ENCODE peak calls at places on chromosomes 2 and 18, in six cellular contexts. M is NAMALWA; B is Right ventricle myocardium inferior; L is fibroblast of mammary gland; G is activated naive CD8-positive, alpha-beta T cell treated with anti-CD3 and anti-CD28 coated beads, Interleukin-2, amount 10 ng/mL, durations not matched to agents 7 days and 5 days; N is activated naive CD4-positive, alpha-beta T cell treated with anti-CD3 and anti-CD28 coated beads, Interleukin-2, amount 50 U/mL, for 16 hours. O is an unnamed sample.

GRCh38 chr2:99861376-99861760 is 281.0 kb downstream of the AFF3 start:
- DNase-seq in M (peak; percentile 61), B (no peak), L (no peak), G (no peak), N (no peak), O (no peak)

GRCh38 chr2:189466656-189467055 is 25.4 kb downstream of the WDR75 start:
- DNase-seq in M (peak; percentile 59), B (no peak), L (peak; percentile 46), G (no peak), N (no peak), O (no peak)

GRCh38 chr18:43625582-43625981 is 348.3 kb upstream of the SYT4 start:
- DNase-seq in M (no peak), B (no peak), L (no peak), G (no peak), N (no peak), O (no peak)

GRCh38 chr18:59455728-59456276 is 96.7 kb upstream of the LMAN1 start:
- DNase-seq in M (peak; percentile 54), B (peak; percentile 78), L (no peak), G (no peak), N (no peak), O (peak; percentile 49)

GRCh38 chr2:170163666-170164065 is 14.3 kb upstream of the MYO3B start:
- DNase-seq in M (no peak), B (no peak), L (peak; percentile 25), G (no peak), N (no peak), O (no peak)

GRCh38 chr18:77334876-77335275 is 85.2 kb downstream of the GALR1 start:
- DNase-seq in M (no peak), B (no peak), L (no peak), G (no peak), N (no peak), O (no peak)

GRCh38 chr18:13288509-13289138 is 70.1 kb downstream of the LDLRAD4 start:
- DNase-seq in M (no peak), B (no peak), L (no peak), G (no peak), N (no peak), O (no peak)

GRCh38 chr2:71120195-71120594 is 9.8 kb downstream of the MCEE start:
- DNase-seq in M (no peak), B (no peak), L (peak; percentile 16), G (no peak), N (no peak), O (no peak)

GRCh38 chr2:95391641-95392310 is 10.7 kb upstream of the FAHD2A start:
- DNase-seq in M (no peak), B (no peak), L (no peak), G (no peak), N (no peak), O (no peak)

GRCh38 chr18:67217551-67218166 is 298.9 kb downstream of the DSEL start:
- DNase-seq in M (peak; percentile 61), B (no peak), L (peak; percentile 84), G (no peak), N (peak; percentile 42), O (no peak)

GRCh38 chr2:113198790-113199612 is 25.2 kb downstream of the PSD4 start:
- DNase-seq in M (peak; percentile 62), B (peak; percentile 93), L (peak; percentile 55), G (peak; percentile 93), N (peak; percentile 88), O (peak; percentile 89)

GRCh38 chr2:15241208-15241607 is 319.9 kb downstream of the NBAS start:
- DNase-seq in M (no peak), B (no peak), L (no peak), G (no peak), N (no peak), O (no peak)

GRCh38 chr2:98123286-98123685 is 36.3 kb downstream of the VWA3B start:
- DNase-seq in M (peak; percentile 11), B (no peak), L (no peak), G (no peak), N (no peak), O (no peak)

GRCh38 chr2:161250864-161251436 is 57.3 kb upstream of the PSMD14 start:
- DNase-seq in M (peak; percentile 77), B (no peak), L (peak; percentile 51), G (no peak), N (no peak), O (no peak)

GRCh38 chr2:10405441-10405840 is 42.7 kb downstream of the ODC1 start:
- DNase-seq in M (no peak), B (no peak), L (peak; percentile 94), G (no peak), N (no peak), O (peak; percentile 72)

GRCh38 chr2:101844055-101844635 is 146.6 kb downstream of the MAP4K4 start:
- DNase-seq in M (no peak), B (no peak), L (peak; percentile 52), G (no peak), N (no peak), O (no peak)

GRCh38 chr2:74653985-74654882 is at the start of gene SEMA4F:
- DNase-seq in M (peak; percentile 96), B (peak; percentile 97), L (peak; percentile 87), G (peak; percentile 92), N (peak; percentile 96), O (peak; percentile 97)

GRCh38 chr2:112065966-112066365 is 10.9 kb downstream of the TMEM87B start:
- DNase-seq in M (no peak), B (no peak), L (peak; percentile 68), G (no peak), N (no peak), O (no peak)

GRCh38 chr2:11788725-11789124 is 42.3 kb downstream of the LPIN1 start:
- DNase-seq in M (no peak), B (no peak), L (no peak), G (no peak), N (no peak), O (no peak)

GRCh38 chr2:200788129-200788718 is 23.5 kb upstream of the BZW1 start:
- DNase-seq in M (no peak), B (no peak), L (peak; percentile 84), G (no peak), N (no peak), O (no peak)

GRCh38 chr2:96329416-96329815 is 4.3 kb downstream of the ITPRIPL1 start:
- DNase-seq in M (no peak), B (no peak), L (peak; percentile 89), G (no peak), N (no peak), O (no peak)

GRCh38 chr2:174012347-174013309 is 47.5 kb upstream of the SP3 start:
- DNase-seq in M (no peak), B (peak; percentile 90), L (peak; percentile 75), G (peak; percentile 52), N (peak; percentile 22), O (peak; percentile 87)

GRCh38 chr2:144519934-144520717 is at the start of gene ZEB2:
- DNase-seq in M (peak; percentile 92), B (peak; percentile 73), L (peak; percentile 96), G (peak; percentile 35), N (no peak), O (peak; percentile 61)

GRCh38 chr18:5890606-5891360 is 4.5 kb downstream of the TMEM200C start:
- DNase-seq in M (no peak), B (no peak), L (peak; percentile 8), G (peak; percentile 57), N (peak; percentile 46), O (peak; percentile 48)

GRCh38 chr2:104863585-104864279 is 9.8 kb downstream of the POU3F3 start:
- DNase-seq in M (no peak), B (peak; percentile 66), L (no peak), G (no peak), N (no peak), O (no peak)

GRCh38 chr2:120831891-120832290 is 96.2 kb downstream of the GLI2 start:
- DNase-seq in M (no peak), B (no peak), L (no peak), G (no peak), N (no peak), O (no peak)

GRCh38 chr2:189096769-189097447 is 82.7 kb downstream of the COL5A2 start:
- DNase-seq in M (no peak), B (no peak), L (peak; percentile 82), G (no peak), N (no peak), O (no peak)

GRCh38 chr2:33791625-33792024 is 192.5 kb upstream of the FAM98A start:
- DNase-seq in M (no peak), B (no peak), L (peak; percentile 83), G (no peak), N (no peak), O (no peak)

GRCh38 chr2:66576381-66577330 is 141.7 kb downstream of the MEIS1 start:
- DNase-seq in M (no peak), B (no peak), L (peak; percentile 62), G (peak; percentile 28), N (no peak), O (no peak)

GRCh38 chr2:26268184-26268583 is 23.4 kb downstream of the HADHB start:
- DNase-seq in M (no peak), B (no peak), L (peak; percentile 23), G (no peak), N (no peak), O (no peak)

GRCh38 chr18:50286391-50287027 is 983 bp downstream of the CXXC1 start:
- DNase-seq in M (peak; percentile 73), B (no peak), L (peak; percentile 65), G (no peak), N (no peak), O (no peak)

GRCh38 chr18:13247506-13247905 is 28.9 kb downstream of the LDLRAD4 start:
- DNase-seq in M (no peak), B (no peak), L (no peak), G (no peak), N (no peak), O (no peak)

GRCh38 chr18:48122816-48123215 is 192.4 kb upstream of the SMAD2 start:
- DNase-seq in M (no peak), B (no peak), L (no peak), G (no peak), N (no peak), O (no peak)

O was measured in Right ventricle myocardium superior.